ENCODE peak calls at places on chromosome 19, in seven cellular contexts. N is left ventricle myocardium inferior; B is HT1080; V is ELR; M is iPS-NIHi11; G is PC-3; F is CD4-positive, alpha-beta T cell. P is an unnamed sample.

GRCh38 chr19:12042893-12043292 is 7.4 kb upstream of the ZNF433 start:
- DNase-seq in N (no peak), B (no peak), V (no peak), M (no peak), G (no peak), F (no peak), P (no peak)

GRCh38 chr19:48635263-48635965 is 1.8 kb downstream of the DBP start:
- DNase-seq in N (peak), B (no peak), V (peak), M (peak), G (peak), F (peak), P (peak)

GRCh38 chr19:35995655-35995993 is 636 bp downstream of the SDHAF1 start:
- DNase-seq in N (peak), B (peak), V (peak), M (peak), G (peak), F (no peak), P (no peak)

GRCh38 chr19:41265376-41266153 is 1.4 kb downstream of the HNRNPUL1 start:
- DNase-seq in N (no peak), B (peak), V (peak), M (no peak), G (peak), F (no peak), P (peak)

GRCh38 chr19:17775245-17775927 is 19.6 kb upstream of the B3GNT3 start:
- DNase-seq in N (no peak), B (peak), V (peak), M (peak), G (peak), F (no peak), P (peak)

GRCh38 chr19:46618670-46619231 is 6.1 kb downstream of the PTGIR start:
- DNase-seq in N (no peak), B (no peak), V (no peak), M (no peak), G (no peak), F (no peak), P (no peak)

GRCh38 chr19:32691952-32692726 is 518 bp downstream of the NUDT19 start:
- DNase-seq in N (peak), B (peak), V (peak), M (peak), G (peak), F (peak), P (peak)

GRCh38 chr19:33290082-33290815 is 12.1 kb downstream of the CEBPA start:
- DNase-seq in N (no peak), B (no peak), V (no peak), M (no peak), G (peak), F (no peak), P (no peak)

GRCh38 chr19:2225415-2226050 is 10.6 kb downstream of the PLEKHJ1 start:
- DNase-seq in N (no peak), B (no peak), V (no peak), M (no peak), G (no peak), F (no peak), P (no peak)

GRCh38 chr19:4238831-4239230 is 8.0 kb upstream of the YJU2 start:
- DNase-seq in N (no peak), B (no peak), V (no peak), M (no peak), G (no peak), F (no peak), P (no peak)

GRCh38 chr19:40279761-40280607 is 5.2 kb downstream of the AKT2 start:
- DNase-seq in N (no peak), B (no peak), V (no peak), M (no peak), G (no peak), F (no peak), P (no peak)

GRCh38 chr19:46714523-46715106 is 2.3 kb downstream of the PRKD2 start:
- DNase-seq in N (no peak), B (no peak), V (no peak), M (no peak), G (no peak), F (peak), P (no peak)

GRCh38 chr19:29293292-29293691 is 80.3 kb upstream of the UQCRFS1 start:
- DNase-seq in N (no peak), B (peak), V (no peak), M (no peak), G (no peak), F (no peak), P (no peak)

GRCh38 chr19:29953352-29954247 is 11.6 kb downstream of the URI1 start:
- DNase-seq in N (no peak), B (no peak), V (no peak), M (no peak), G (no peak), F (no peak), P (no peak)

GRCh38 chr19:36488816-36489138 is 584 bp downstream of the ZNF566 start:
- DNase-seq in N (no peak), B (no peak), V (peak), M (peak), G (peak), F (no peak), P (no peak)

GRCh38 chr19:55091955-55092354 is 16.3 kb downstream of the EPS8L1 start:
- DNase-seq in N (no peak), B (no peak), V (no peak), M (peak), G (no peak), F (no peak), P (no peak)

GRCh38 chr19:36837902-36838783 is at the start of gene ZNF790:
- DNase-seq in N (peak), B (peak), V (peak), M (peak), G (peak), F (peak), P (peak)

GRCh38 chr19:33368074-33368864 is 5.2 kb upstream of the CEBPG start:
- DNase-seq in N (no peak), B (peak), V (peak), M (no peak), G (peak), F (no peak), P (no peak)

GRCh38 chr19:27754700-27755099 is 1458.3 kb downstream of the UQCRFS1 start:
- DNase-seq in N (no peak), B (no peak), V (no peak), M (no peak), G (no peak), F (no peak), P (no peak)

GRCh38 chr19:34676697-34677385 is at the start of gene SCGB2B2:
- DNase-seq in N (no peak), B (no peak), V (no peak), M (peak), G (peak), F (peak), P (no peak)

GRCh38 chr19:39402417-39403297 is 4.0 kb upstream of the ZFP36 start:
- DNase-seq in N (peak), B (peak), V (peak), M (peak), G (peak), F (peak), P (peak)

GRCh38 chr19:47321582-47321981 is 10.4 kb upstream of the C5AR2 start:
- DNase-seq in N (no peak), B (no peak), V (no peak), M (no peak), G (no peak), F (no peak), P (no peak)

GRCh38 chr19:16627194-16627927 is 643 bp downstream of the MED26 start:
- DNase-seq in N (no peak), B (no peak), V (peak), M (no peak), G (no peak), F (no peak), P (peak)

GRCh38 chr19:48925240-48925843 is 8.2 kb upstream of the DHDH start:
- DNase-seq in N (no peak), B (peak), V (peak), M (no peak), G (peak), F (no peak), P (no peak)

GRCh38 chr19:31825134-31826094 is 476.2 kb upstream of the TSHZ3 start:
- DNase-seq in N (no peak), B (no peak), V (no peak), M (no peak), G (no peak), F (no peak), P (no peak)

GRCh38 chr19:38841787-38842438 is 7.9 kb downstream of the HNRNPL start:
- DNase-seq in N (no peak), B (no peak), V (no peak), M (no peak), G (no peak), F (no peak), P (peak)

GRCh38 chr19:1238373-1239303 is 833 bp upstream of the CBARP start:
- DNase-seq in N (no peak), B (no peak), V (no peak), M (no peak), G (no peak), F (no peak), P (peak)

P was measured in activated T-cell treated with anti-CD3 and anti-CD28 coated beads, Interleukin-2, amount 50 U/mL, for 1 hour.